ENCODE peak calls at places on chromosomes 16 and 17, in ten cellular contexts. One of them, this sample, is unnamed. For H3K27me3, the result is how much of the 10 kb centered on the place peaks cover.

GRCh38 chr16:4376126-4376819 is 4.6 kb downstream of the VASN start:
- DNase-seq in AG04450: peak
- DNase-seq in pancreas: peak
- DNase-seq in ovary: peak
- DNase-seq in heart right ventricle: peak
- DNase-seq in fibroblast of lung: peak
- DNase-seq in thoracic aorta: peak
- DNase-seq in uterus: peak
- DNase-seq in brain microvascular endothelial cell: peak
- DNase-seq in cardiac muscle cell: no peak
- DNase-seq in this sample: peak

GRCh38 chr17:38958756-38959155 is 8.4 kb downstream of the FBXO47 start:
- DNase-seq in AG04450: no peak
- DNase-seq in pancreas: no peak
- DNase-seq in ovary: no peak
- DNase-seq in heart right ventricle: no peak
- DNase-seq in fibroblast of lung: peak
- DNase-seq in thoracic aorta: no peak
- DNase-seq in uterus: no peak
- DNase-seq in brain microvascular endothelial cell: peak
- DNase-seq in cardiac muscle cell: no peak
- DNase-seq in this sample: no peak

GRCh38 chr17:3821101-3821500 is 20.1 kb upstream of the ITGAE start:
- DNase-seq in AG04450: no peak
- DNase-seq in pancreas: no peak
- DNase-seq in ovary: no peak
- DNase-seq in heart right ventricle: no peak
- DNase-seq in fibroblast of lung: no peak
- DNase-seq in thoracic aorta: no peak
- DNase-seq in uterus: no peak
- DNase-seq in brain microvascular endothelial cell: no peak
- DNase-seq in cardiac muscle cell: no peak
- DNase-seq in this sample: no peak

GRCh38 chr17:41617698-41618097 is 5.1 kb upstream of the KRT16 start:
- DNase-seq in AG04450: no peak
- DNase-seq in pancreas: no peak
- DNase-seq in ovary: no peak
- DNase-seq in heart right ventricle: no peak
- DNase-seq in fibroblast of lung: no peak
- DNase-seq in thoracic aorta: no peak
- DNase-seq in uterus: no peak
- DNase-seq in brain microvascular endothelial cell: no peak
- DNase-seq in cardiac muscle cell: no peak
- DNase-seq in this sample: no peak

GRCh38 chr16:3654249-3654991 is at the start of gene DNASE1:
- DNase-seq in AG04450: no peak
- DNase-seq in pancreas: peak
- DNase-seq in ovary: peak
- DNase-seq in heart right ventricle: peak
- DNase-seq in fibroblast of lung: peak
- DNase-seq in thoracic aorta: no peak
- DNase-seq in uterus: peak
- DNase-seq in brain microvascular endothelial cell: peak
- DNase-seq in cardiac muscle cell: peak
- DNase-seq in this sample: peak

GRCh38 chr17:4407851-4408250 is 25.9 kb upstream of the SPNS3 start:
- DNase-seq in AG04450: no peak
- DNase-seq in pancreas: peak
- DNase-seq in ovary: no peak
- DNase-seq in heart right ventricle: no peak
- DNase-seq in fibroblast of lung: peak
- DNase-seq in thoracic aorta: no peak
- DNase-seq in uterus: no peak
- DNase-seq in brain microvascular endothelial cell: no peak
- DNase-seq in cardiac muscle cell: no peak
- DNase-seq in this sample: no peak

GRCh38 chr17:27975146-27976011 is 67.1 kb upstream of the NLK start:
- DNase-seq in AG04450: peak
- DNase-seq in pancreas: peak
- DNase-seq in ovary: no peak
- DNase-seq in heart right ventricle: no peak
- DNase-seq in fibroblast of lung: no peak
- DNase-seq in thoracic aorta: no peak
- DNase-seq in uterus: no peak
- DNase-seq in brain microvascular endothelial cell: no peak
- DNase-seq in cardiac muscle cell: no peak
- DNase-seq in this sample: peak

GRCh38 chr17:4014148-4014927 is 50.1 kb upstream of the ATP2A3 start:
- DNase-seq in AG04450: no peak
- DNase-seq in pancreas: no peak
- DNase-seq in ovary: no peak
- DNase-seq in heart right ventricle: no peak
- DNase-seq in fibroblast of lung: no peak
- DNase-seq in thoracic aorta: no peak
- DNase-seq in uterus: no peak
- DNase-seq in brain microvascular endothelial cell: no peak
- DNase-seq in cardiac muscle cell: no peak
- DNase-seq in this sample: no peak

DNA sequence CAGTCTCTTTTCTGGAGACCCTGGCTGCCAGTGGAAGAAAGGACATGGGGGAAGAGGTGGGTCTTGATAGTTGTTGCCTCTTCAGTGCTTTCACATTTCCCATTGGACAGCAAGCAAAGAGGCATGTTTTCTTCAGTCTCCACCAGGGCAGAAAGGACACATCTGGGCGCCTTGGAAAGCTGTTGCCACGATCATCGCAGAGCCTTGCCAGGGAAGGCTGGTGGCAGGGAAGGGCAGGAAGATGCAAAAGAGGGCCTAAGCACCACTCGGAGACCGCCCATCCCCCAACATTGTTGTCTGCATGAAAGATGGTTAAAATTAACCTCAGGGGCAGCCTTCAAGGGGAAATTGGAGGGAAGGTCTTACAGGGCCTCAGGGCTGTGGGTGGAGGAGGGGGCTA is 114.1 kb downstream of the SOX9 start:
- DNase-seq in AG04450: no peak
- DNase-seq in pancreas: no peak
- DNase-seq in ovary: no peak
- DNase-seq in heart right ventricle: no peak
- DNase-seq in fibroblast of lung: no peak
- DNase-seq in thoracic aorta: no peak
- DNase-seq in uterus: no peak
- DNase-seq in brain microvascular endothelial cell: no peak
- DNase-seq in cardiac muscle cell: peak
- DNase-seq in this sample: no peak
- H3K27me3 ChIP-seq in AG04450: under half
- H3K27me3 ChIP-seq in pancreas: under half
- H3K27me3 ChIP-seq in ovary: under half
- H3K27me3 ChIP-seq in heart right ventricle: under half
- H3K27me3 ChIP-seq in fibroblast of lung: under half
- H3K27me3 ChIP-seq in thoracic aorta: under half
- H3K27me3 ChIP-seq in uterus: under half
- H3K27me3 ChIP-seq in brain microvascular endothelial cell: under half
- H3K27me3 ChIP-seq in cardiac muscle cell: under half
- H3K27me3 ChIP-seq in this sample: under half

GRCh38 chr16:20940864-20941634 is 40.5 kb downstream of the LYRM1 start:
- DNase-seq in AG04450: no peak
- DNase-seq in pancreas: no peak
- DNase-seq in ovary: no peak
- DNase-seq in heart right ventricle: no peak
- DNase-seq in fibroblast of lung: no peak
- DNase-seq in thoracic aorta: no peak
- DNase-seq in uterus: no peak
- DNase-seq in brain microvascular endothelial cell: no peak
- DNase-seq in cardiac muscle cell: no peak
- DNase-seq in this sample: no peak

GRCh38 chr16:20938426-20938825 is 37.9 kb downstream of the LYRM1 start:
- DNase-seq in AG04450: no peak
- DNase-seq in pancreas: no peak
- DNase-seq in ovary: no peak
- DNase-seq in heart right ventricle: no peak
- DNase-seq in fibroblast of lung: peak
- DNase-seq in thoracic aorta: no peak
- DNase-seq in uterus: no peak
- DNase-seq in brain microvascular endothelial cell: no peak
- DNase-seq in cardiac muscle cell: no peak
- DNase-seq in this sample: no peak

GRCh38 chr16:20942271-20942670 is 41.7 kb downstream of the LYRM1 start:
- DNase-seq in AG04450: no peak
- DNase-seq in pancreas: no peak
- DNase-seq in ovary: no peak
- DNase-seq in heart right ventricle: no peak
- DNase-seq in fibroblast of lung: no peak
- DNase-seq in thoracic aorta: no peak
- DNase-seq in uterus: no peak
- DNase-seq in brain microvascular endothelial cell: no peak
- DNase-seq in cardiac muscle cell: no peak
- DNase-seq in this sample: no peak

GRCh38 chr16:20939599-20939998 is 39.0 kb downstream of the LYRM1 start:
- DNase-seq in AG04450: no peak
- DNase-seq in pancreas: no peak
- DNase-seq in ovary: no peak
- DNase-seq in heart right ventricle: no peak
- DNase-seq in fibroblast of lung: no peak
- DNase-seq in thoracic aorta: no peak
- DNase-seq in uterus: no peak
- DNase-seq in brain microvascular endothelial cell: no peak
- DNase-seq in cardiac muscle cell: no peak
- DNase-seq in this sample: no peak

DNA sequence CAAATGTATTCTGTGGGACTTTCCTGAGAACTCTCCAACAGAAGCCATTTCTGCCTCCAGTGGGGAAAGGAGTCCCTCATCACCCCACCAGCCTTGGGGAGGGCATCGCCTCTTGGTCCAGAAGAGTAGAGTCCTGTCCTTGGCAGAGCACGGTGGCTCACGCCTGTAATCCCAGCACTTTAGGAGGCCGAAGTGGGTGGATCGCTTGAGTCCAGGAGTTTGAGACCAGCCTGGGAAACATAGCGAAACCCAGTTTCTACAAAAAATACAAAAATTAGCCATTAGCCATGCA is 41.0 kb downstream of the LYRM1 start:
- DNase-seq in AG04450: no peak
- DNase-seq in pancreas: no peak
- DNase-seq in ovary: no peak
- DNase-seq in heart right ventricle: no peak
- DNase-seq in fibroblast of lung: no peak
- DNase-seq in thoracic aorta: no peak
- DNase-seq in uterus: no peak
- DNase-seq in brain microvascular endothelial cell: no peak
- DNase-seq in cardiac muscle cell: no peak
- DNase-seq in this sample: no peak
- H3K4me3 ChIP-seq in AG04450: no peak
- H3K4me3 ChIP-seq in pancreas: no peak
- H3K4me3 ChIP-seq in ovary: no peak
- H3K4me3 ChIP-seq in heart right ventricle: no peak
- H3K4me3 ChIP-seq in fibroblast of lung: no peak
- H3K4me3 ChIP-seq in thoracic aorta: no peak
- H3K4me3 ChIP-seq in uterus: no peak
- H3K4me3 ChIP-seq in brain microvascular endothelial cell: no peak
- H3K4me3 ChIP-seq in cardiac muscle cell: no peak
- H3K4me3 ChIP-seq in this sample: no peak

DNA sequence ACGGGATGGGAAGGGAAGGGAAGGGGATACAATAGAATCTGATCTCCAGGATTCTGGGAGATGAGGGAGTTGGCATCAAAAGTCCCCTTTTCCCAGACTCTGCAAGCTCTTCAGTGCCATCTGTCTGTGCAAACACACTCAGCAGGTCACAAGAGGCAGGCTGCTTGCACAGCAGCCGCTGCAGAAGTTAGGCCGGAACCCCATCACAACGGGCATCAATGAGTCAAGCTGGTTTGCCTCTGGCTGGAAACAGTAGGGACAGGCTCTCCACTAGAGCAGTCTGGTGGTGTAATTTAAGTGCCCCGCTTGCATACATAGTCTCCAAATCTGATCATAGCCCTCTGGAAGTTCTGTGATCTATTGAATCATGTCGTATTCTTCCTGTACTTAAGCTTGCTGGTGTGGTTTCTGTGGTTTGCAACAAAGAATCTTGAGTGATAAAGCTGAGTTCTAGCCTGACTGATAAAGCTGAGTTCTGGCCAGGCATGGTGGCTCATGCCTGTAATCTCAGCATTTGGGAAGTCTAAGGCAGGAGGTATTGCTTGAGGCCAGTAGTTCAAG is 33.7 kb upstream of the KDM8 start:
- DNase-seq in AG04450: peak
- DNase-seq in pancreas: no peak
- DNase-seq in ovary: no peak
- DNase-seq in heart right ventricle: no peak
- DNase-seq in fibroblast of lung: peak
- DNase-seq in thoracic aorta: no peak
- DNase-seq in uterus: no peak
- DNase-seq in brain microvascular endothelial cell: peak
- DNase-seq in cardiac muscle cell: no peak
- DNase-seq in this sample: no peak
- TF ChIP-seq CTCF in AG04450: peak
- TF ChIP-seq CTCF in pancreas: no peak
- TF ChIP-seq CTCF in ovary: no peak
- TF ChIP-seq CTCF in heart right ventricle: no peak
- TF ChIP-seq CTCF in fibroblast of lung: peak
- TF ChIP-seq CTCF in thoracic aorta: no peak
- TF ChIP-seq CTCF in uterus: no peak
- TF ChIP-seq CTCF in brain microvascular endothelial cell: peak
- TF ChIP-seq CTCF in cardiac muscle cell: peak
- TF ChIP-seq CTCF in this sample: no peak

GRCh38 chr16:73050115-73051099 is 2.5 kb upstream of the ZFHX3 start:
- DNase-seq in AG04450: no peak
- DNase-seq in pancreas: no peak
- DNase-seq in ovary: no peak
- DNase-seq in heart right ventricle: no peak
- DNase-seq in fibroblast of lung: peak
- DNase-seq in thoracic aorta: no peak
- DNase-seq in uterus: no peak
- DNase-seq in brain microvascular endothelial cell: no peak
- DNase-seq in cardiac muscle cell: no peak
- DNase-seq in this sample: no peak

GRCh38 chr16:73052441-73053030 is 4.6 kb upstream of the ZFHX3 start:
- DNase-seq in AG04450: no peak
- DNase-seq in pancreas: no peak
- DNase-seq in ovary: no peak
- DNase-seq in heart right ventricle: no peak
- DNase-seq in fibroblast of lung: peak
- DNase-seq in thoracic aorta: no peak
- DNase-seq in uterus: no peak
- DNase-seq in brain microvascular endothelial cell: no peak
- DNase-seq in cardiac muscle cell: no peak
- DNase-seq in this sample: no peak

GRCh38 chr16:73053038-73053378 is 5.1 kb upstream of the ZFHX3 start:
- DNase-seq in AG04450: no peak
- DNase-seq in pancreas: no peak
- DNase-seq in ovary: no peak
- DNase-seq in heart right ventricle: no peak
- DNase-seq in fibroblast of lung: no peak
- DNase-seq in thoracic aorta: no peak
- DNase-seq in uterus: no peak
- DNase-seq in brain microvascular endothelial cell: no peak
- DNase-seq in cardiac muscle cell: no peak
- DNase-seq in this sample: no peak

GRCh38 chr16:73051903-73052302 is 4.0 kb upstream of the ZFHX3 start:
- DNase-seq in AG04450: no peak
- DNase-seq in pancreas: no peak
- DNase-seq in ovary: no peak
- DNase-seq in heart right ventricle: no peak
- DNase-seq in fibroblast of lung: peak
- DNase-seq in thoracic aorta: no peak
- DNase-seq in uterus: no peak
- DNase-seq in brain microvascular endothelial cell: no peak
- DNase-seq in cardiac muscle cell: no peak
- DNase-seq in this sample: no peak

DNA sequence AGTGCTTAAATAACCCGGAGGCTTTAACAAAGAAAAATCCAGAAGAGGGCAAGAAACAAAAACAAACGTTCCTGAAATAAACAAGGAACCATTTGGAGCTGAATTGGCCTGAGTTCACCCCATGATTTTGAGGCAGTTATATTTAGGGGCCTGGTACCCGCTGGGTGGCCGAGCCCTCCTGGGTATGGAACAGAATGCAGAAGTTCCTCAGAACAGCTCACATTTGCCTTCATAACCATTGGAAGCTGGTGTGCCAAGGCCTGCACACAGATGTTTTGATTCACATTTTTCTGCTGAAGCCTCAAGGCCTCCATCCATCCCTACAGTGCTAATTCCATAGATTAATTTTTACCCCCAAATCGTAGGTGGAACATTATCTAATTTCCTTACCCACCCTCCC is 3.3 kb upstream of the ZFHX3 start:
- DNase-seq in AG04450: no peak
- DNase-seq in pancreas: no peak
- DNase-seq in ovary: no peak
- DNase-seq in heart right ventricle: no peak
- DNase-seq in fibroblast of lung: peak
- DNase-seq in thoracic aorta: no peak
- DNase-seq in uterus: no peak
- DNase-seq in brain microvascular endothelial cell: no peak
- DNase-seq in cardiac muscle cell: no peak
- DNase-seq in this sample: no peak
- H3K27me3 ChIP-seq in AG04450: under half
- H3K27me3 ChIP-seq in pancreas: under half
- H3K27me3 ChIP-seq in ovary: under half
- H3K27me3 ChIP-seq in heart right ventricle: under half
- H3K27me3 ChIP-seq in fibroblast of lung: under half
- H3K27me3 ChIP-seq in thoracic aorta: under half
- H3K27me3 ChIP-seq in uterus: under half
- H3K27me3 ChIP-seq in brain microvascular endothelial cell: under half
- H3K27me3 ChIP-seq in cardiac muscle cell: half or more
- H3K27me3 ChIP-seq in this sample: under half